ENCODE peak calls at places on chromosomes 12 and 14, in four cellular contexts. One of them, this sample, is unnamed.

GRCh38 chr12:104513681-104514080 is 56.9 kb downstream of the CHST11 start:
- DNase-seq in tibial artery: no peak
- DNase-seq in coronary artery: no peak
- DNase-seq in astrocyte of the spinal cord: peak; percentile 90
- DNase-seq in this sample: no peak

GRCh38 chr14:90894241-90894640 is 78.0 kb upstream of the TTC7B start:
- DNase-seq in tibial artery: no peak
- DNase-seq in coronary artery: no peak
- DNase-seq in astrocyte of the spinal cord: no peak
- DNase-seq in this sample: no peak

GRCh38 chr14:23580948-23581281 is 2.3 kb upstream of the JPH4 start:
- DNase-seq in tibial artery: no peak
- DNase-seq in coronary artery: no peak
- DNase-seq in astrocyte of the spinal cord: no peak
- DNase-seq in this sample: no peak

GRCh38 chr14:33678012-33678411 is 272.9 kb downstream of the EGLN3 start:
- DNase-seq in tibial artery: no peak
- DNase-seq in coronary artery: no peak
- DNase-seq in astrocyte of the spinal cord: no peak
- DNase-seq in this sample: no peak

GRCh38 chr12:78863482-78864427 is 819 bp upstream of the SYT1 start:
- DNase-seq in tibial artery: no peak
- DNase-seq in coronary artery: no peak
- DNase-seq in astrocyte of the spinal cord: peak; percentile 73
- DNase-seq in this sample: peak; percentile 62

GRCh38 chr12:78403681-78404080 is 460.9 kb upstream of the SYT1 start:
- DNase-seq in tibial artery: no peak
- DNase-seq in coronary artery: no peak
- DNase-seq in astrocyte of the spinal cord: peak; percentile 77
- DNase-seq in this sample: no peak

GRCh38 chr12:1592444-1593231 is 1.7 kb downstream of the FBXL14 start:
- DNase-seq in tibial artery: no peak
- DNase-seq in coronary artery: no peak
- DNase-seq in astrocyte of the spinal cord: peak; percentile 61
- DNase-seq in this sample: peak; percentile 29

GRCh38 chr12:87953257-87953860 is 75.8 kb downstream of the C12orf50 start:
- DNase-seq in tibial artery: no peak
- DNase-seq in coronary artery: no peak
- DNase-seq in astrocyte of the spinal cord: peak; percentile 71
- DNase-seq in this sample: peak; percentile 26

GRCh38 chr14:23604675-23605170 is 26.1 kb upstream of the JPH4 start:
- DNase-seq in tibial artery: no peak
- DNase-seq in coronary artery: no peak
- DNase-seq in astrocyte of the spinal cord: no peak
- DNase-seq in this sample: no peak

GRCh38 chr12:96230646-96231045 is 36.5 kb downstream of the ELK3 start:
- DNase-seq in tibial artery: no peak
- DNase-seq in coronary artery: peak; percentile 63
- DNase-seq in astrocyte of the spinal cord: no peak
- DNase-seq in this sample: no peak

GRCh38 chr12:32365473-32366064 is 33.8 kb upstream of the FGD4 start:
- DNase-seq in tibial artery: no peak
- DNase-seq in coronary artery: no peak
- DNase-seq in astrocyte of the spinal cord: peak; percentile 77
- DNase-seq in this sample: peak; percentile 42

GRCh38 chr12:15688202-15688736 is 100.9 kb downstream of the EPS8 start:
- DNase-seq in tibial artery: peak; percentile 86
- DNase-seq in coronary artery: no peak
- DNase-seq in astrocyte of the spinal cord: peak; percentile 42
- DNase-seq in this sample: peak; percentile 16

GRCh38 chr14:73713804-73714655 is at the start of gene PNMA1:
- DNase-seq in tibial artery: peak; percentile 95
- DNase-seq in coronary artery: peak; percentile 89
- DNase-seq in astrocyte of the spinal cord: peak; percentile 78
- DNase-seq in this sample: peak; percentile 94

GRCh38 chr14:88831285-88831684 is 6.8 kb downstream of the TTC8 start:
- DNase-seq in tibial artery: peak; percentile 70
- DNase-seq in coronary artery: no peak
- DNase-seq in astrocyte of the spinal cord: peak; percentile 63
- DNase-seq in this sample: no peak

GRCh38 chr14:75811136-75811839 is 150.2 kb downstream of the TTLL5 start:
- DNase-seq in tibial artery: no peak
- DNase-seq in coronary artery: no peak
- DNase-seq in astrocyte of the spinal cord: no peak
- DNase-seq in this sample: no peak

GRCh38 chr12:123764109-123764508 is 2.0 kb downstream of the DNAH10 start:
- DNase-seq in tibial artery: no peak
- DNase-seq in coronary artery: no peak
- DNase-seq in astrocyte of the spinal cord: no peak
- DNase-seq in this sample: no peak

GRCh38 chr12:123761841-123762714 is at the start of gene DNAH10:
- DNase-seq in tibial artery: no peak
- DNase-seq in coronary artery: no peak
- DNase-seq in astrocyte of the spinal cord: no peak
- DNase-seq in this sample: peak; percentile 88

GRCh38 chr12:79911889-79912656 is 22.8 kb downstream of the PPP1R12A start:
- DNase-seq in tibial artery: no peak
- DNase-seq in coronary artery: no peak
- DNase-seq in astrocyte of the spinal cord: peak; percentile 45
- DNase-seq in this sample: no peak

GRCh38 chr12:111429760-111430417 is 24.2 kb downstream of the SH2B3 start:
- DNase-seq in tibial artery: no peak
- DNase-seq in coronary artery: no peak
- DNase-seq in astrocyte of the spinal cord: no peak
- DNase-seq in this sample: no peak

GRCh38 chr14:63045612-63046320 is 508 bp upstream of the KCNH5 start:
- DNase-seq in tibial artery: no peak
- DNase-seq in coronary artery: no peak
- DNase-seq in astrocyte of the spinal cord: peak; percentile 39
- DNase-seq in this sample: peak; percentile 87

GRCh38 chr12:4107436-4107878 is 166.1 kb upstream of the CCND2 start:
- DNase-seq in tibial artery: no peak
- DNase-seq in coronary artery: no peak
- DNase-seq in astrocyte of the spinal cord: peak; percentile 27
- DNase-seq in this sample: no peak

GRCh38 chr12:91744613-91745012 is 401.0 kb downstream of the BTG1 start:
- DNase-seq in tibial artery: no peak
- DNase-seq in coronary artery: no peak
- DNase-seq in astrocyte of the spinal cord: no peak
- DNase-seq in this sample: no peak

GRCh38 chr14:91352101-91352500 is 65.5 kb downstream of the CCDC88C start:
- DNase-seq in tibial artery: no peak
- DNase-seq in coronary artery: no peak
- DNase-seq in astrocyte of the spinal cord: peak; percentile 47
- DNase-seq in this sample: peak; percentile 41

GRCh38 chr12:3218846-3219632 is 141.9 kb downstream of the TSPAN9 start:
- DNase-seq in tibial artery: no peak
- DNase-seq in coronary artery: no peak
- DNase-seq in astrocyte of the spinal cord: no peak
- DNase-seq in this sample: no peak

GRCh38 chr14:53412819-53413664 is 259.9 kb upstream of the DDHD1 start:
- DNase-seq in tibial artery: no peak
- DNase-seq in coronary artery: no peak
- DNase-seq in astrocyte of the spinal cord: no peak
- DNase-seq in this sample: peak; percentile 3
- TF ChIP-seq CTCF in tibial artery: no peak
- TF ChIP-seq CTCF in coronary artery: no peak
- TF ChIP-seq CTCF in astrocyte of the spinal cord: peak; percentile 58
- TF ChIP-seq CTCF in this sample: peak; percentile 50

GRCh38 chr12:69052613-69053408 is 119.8 kb upstream of the CPM start:
- DNase-seq in tibial artery: no peak
- DNase-seq in coronary artery: no peak
- DNase-seq in astrocyte of the spinal cord: peak; percentile 86
- DNase-seq in this sample: no peak
- TF ChIP-seq CTCF in tibial artery: no peak
- TF ChIP-seq CTCF in coronary artery: no peak
- TF ChIP-seq CTCF in astrocyte of the spinal cord: no peak
- TF ChIP-seq CTCF in this sample: no peak

GRCh38 chr14:29798776-29799175 is 128.9 kb downstream of the PRKD1 start:
- DNase-seq in tibial artery: no peak
- DNase-seq in coronary artery: no peak
- DNase-seq in astrocyte of the spinal cord: no peak
- DNase-seq in this sample: no peak

GRCh38 chr14:29803045-29803444 is 124.6 kb downstream of the PRKD1 start:
- DNase-seq in tibial artery: no peak
- DNase-seq in coronary artery: no peak
- DNase-seq in astrocyte of the spinal cord: no peak
- DNase-seq in this sample: no peak

GRCh38 chr14:29802211-29802610 is 125.4 kb downstream of the PRKD1 start:
- DNase-seq in tibial artery: no peak
- DNase-seq in coronary artery: no peak
- DNase-seq in astrocyte of the spinal cord: no peak
- DNase-seq in this sample: no peak

GRCh38 chr14:29799718-29800117 is 127.9 kb downstream of the PRKD1 start:
- DNase-seq in tibial artery: no peak
- DNase-seq in coronary artery: no peak
- DNase-seq in astrocyte of the spinal cord: no peak
- DNase-seq in this sample: no peak

DNA sequence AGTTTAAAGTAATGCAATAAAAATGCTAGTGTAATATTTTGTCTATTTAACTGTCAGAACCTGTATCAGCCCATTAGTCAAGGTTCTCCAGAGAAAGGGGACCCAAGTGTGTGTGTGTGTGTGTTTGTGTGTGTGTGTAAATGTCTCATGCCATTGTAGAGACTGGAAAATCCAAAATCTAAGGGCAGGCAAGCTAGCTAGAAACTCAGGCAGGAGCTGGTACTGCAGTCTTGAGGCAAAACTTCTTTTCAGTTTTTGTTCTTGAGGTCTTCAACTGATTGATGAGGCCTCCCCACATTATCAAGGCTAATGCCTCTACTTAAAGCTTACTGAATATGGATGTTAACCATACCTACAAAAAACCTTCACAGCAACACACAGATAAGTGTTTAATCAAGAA is 126.7 kb downstream of the PRKD1 start:
- DNase-seq in tibial artery: no peak
- DNase-seq in coronary artery: no peak
- DNase-seq in astrocyte of the spinal cord: no peak
- DNase-seq in this sample: no peak
- TF ChIP-seq CTCF in tibial artery: peak; percentile 6
- TF ChIP-seq CTCF in coronary artery: no peak
- TF ChIP-seq CTCF in astrocyte of the spinal cord: peak; percentile 29
- TF ChIP-seq CTCF in this sample: no peak

DNA sequence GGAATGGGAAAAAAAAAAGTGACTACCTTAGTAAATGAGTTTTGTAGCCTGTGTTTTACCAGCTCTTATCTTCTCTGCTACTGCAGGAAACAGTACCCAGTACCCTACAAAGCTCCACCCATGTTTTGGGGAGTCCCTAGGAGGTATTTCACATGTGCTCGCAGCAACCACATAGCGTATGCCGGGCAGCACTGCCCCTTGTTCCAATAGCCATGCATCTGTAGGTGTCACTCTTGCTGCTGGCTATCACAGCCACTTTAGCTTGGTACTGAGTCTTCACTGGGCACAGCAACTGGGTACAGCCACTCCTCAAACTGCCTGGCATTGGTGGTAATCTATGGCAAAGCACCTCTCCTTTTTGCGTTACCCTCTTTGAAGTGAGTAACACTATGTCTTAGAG is 2.0 kb upstream of the MDM1 start:
- DNase-seq in tibial artery: no peak
- DNase-seq in coronary artery: no peak
- DNase-seq in astrocyte of the spinal cord: no peak
- DNase-seq in this sample: no peak
- TF ChIP-seq CTCF in tibial artery: no peak
- TF ChIP-seq CTCF in coronary artery: no peak
- TF ChIP-seq CTCF in astrocyte of the spinal cord: peak; percentile 13
- TF ChIP-seq CTCF in this sample: no peak